ENCODE peak calls at places on chromosomes 4 and X, in seven cellular contexts. R is M059J; W is HTR-8/SVneo; B is A549; G is non-pigmented ciliary epithelial cell; V is activated CD4-positive, alpha-beta T cell treated with anti-CD3 and anti-CD28 coated beads, Interleukin-2, amount 50 U/mL, for 1 hour; H is H54. C is an unnamed sample.

GRCh38 chr4:40576651-40577480 is 52.8 kb downstream of the RBM47 start:
- DNase-seq in H (peak), G (peak), V (no peak), B (peak), W (peak), R (peak), C (peak)

GRCh38 chrX:71253253-71254091 is 468 bp downstream of the ZMYM3 start:
- DNase-seq in B (peak), W (peak), V (peak), H (peak), R (peak), G (no peak), C (no peak)

GRCh38 chrX:47838361-47838760 is 1.7 kb downstream of the ZNF81 start:
- DNase-seq in H (no peak), G (no peak), B (no peak), V (no peak), R (no peak), W (no peak), C (no peak)

GRCh38 chr4:149344436-149344835 is 471.2 kb downstream of the IQCM start:
- DNase-seq in R (peak), W (no peak), H (no peak), V (no peak), G (peak), B (no peak), C (no peak)

GRCh38 chr4:107631568-107631967 is 88.5 kb downstream of the PAPSS1 start:
- DNase-seq in H (no peak), W (no peak), G (no peak), B (no peak), V (no peak), R (no peak), C (peak)

GRCh38 chr4:112130903-112131302 is 14.4 kb upstream of the FAM241A start:
- DNase-seq in B (no peak), G (no peak), W (no peak), R (no peak), V (no peak), H (no peak), C (peak)

GRCh38 chr4:139266583-139267257 is 13.3 kb downstream of the MGARP start:
- DNase-seq in H (peak), B (peak), V (peak), R (peak), W (peak), G (no peak), C (peak)

GRCh38 chrX:42119076-42119475 is 195.7 kb upstream of the CASK start:
- DNase-seq in R (peak), V (no peak), H (no peak), B (peak), G (peak), W (peak), C (peak)

GRCh38 chr4:187294861-187295260 is 571.2 kb upstream of the FAT1 start:
- DNase-seq in B (no peak), W (no peak), V (no peak), H (no peak), G (no peak), R (no peak), C (no peak)

GRCh38 chr4:184907216-184907615 is 81.4 kb upstream of the ACSL1 start:
- DNase-seq in W (no peak), V (no peak), G (no peak), R (no peak), H (no peak), B (no peak), C (no peak)

GRCh38 chrX:154074199-154074598 is 23.3 kb downstream of the MECP2 start:
- DNase-seq in B (peak), G (no peak), R (peak), V (no peak), W (peak), H (peak), C (no peak)

GRCh38 chrX:68894513-68895338 is 65.9 kb downstream of the EFNB1 start:
- DNase-seq in W (no peak), H (no peak), V (no peak), G (no peak), B (no peak), R (peak), C (peak)

GRCh38 chrX:14802943-14803710 is 69.7 kb downstream of the FANCB start:
- DNase-seq in G (no peak), V (no peak), H (no peak), R (peak), B (no peak), W (no peak), C (no peak)

GRCh38 chrX:3160771-3161170 is 119.5 kb downstream of the ARSF start:
- DNase-seq in W (no peak), G (no peak), H (no peak), R (no peak), V (no peak), B (no peak), C (no peak)

GRCh38 chrX:129686422-129686948 is 31.7 kb upstream of the APLN start:
- DNase-seq in G (no peak), H (no peak), R (no peak), W (no peak), B (no peak), V (no peak), C (peak)

GRCh38 chrX:43676960-43677582 is 21.0 kb downstream of the MAOA start:
- DNase-seq in H (no peak), V (no peak), W (no peak), R (peak), G (no peak), B (peak), C (no peak)

GRCh38 chr4:2570551-2571222 is 34.2 kb downstream of the FAM193A start:
- DNase-seq in B (no peak), H (no peak), G (no peak), R (no peak), V (peak), W (no peak), C (peak)

GRCh38 chrX:36908801-36909403 is 99.3 kb upstream of the FAM47C start:
- DNase-seq in B (peak), R (peak), V (no peak), H (peak), W (peak), G (no peak), C (no peak)

GRCh38 chrX:110108381-110108796 is 105.5 kb downstream of the TMEM164 start:
- DNase-seq in G (no peak), R (peak), W (no peak), B (no peak), H (no peak), V (no peak), C (no peak)

GRCh38 chr4:336099-336892 is 1.3 kb upstream of the ZNF141 start:
- DNase-seq in G (no peak), R (no peak), V (no peak), H (no peak), W (no peak), B (no peak), C (peak)

GRCh38 chr4:7425171-7425570 is 9.6 kb downstream of the PSAPL1 start:
- DNase-seq in W (no peak), B (no peak), V (no peak), H (no peak), G (no peak), R (no peak), C (no peak)

GRCh38 chr4:113327513-113327912 is 278.1 kb downstream of the ANK2 start:
- DNase-seq in G (no peak), V (no peak), W (no peak), B (no peak), H (no peak), R (peak), C (no peak)

GRCh38 chr4:125904802-125905201 is 590.0 kb downstream of the FAT4 start:
- DNase-seq in H (no peak), B (no peak), W (no peak), V (no peak), G (no peak), R (no peak), C (no peak)

GRCh38 chrX:66638591-66639500 is at the start of gene EDA2R:
- DNase-seq in B (peak), H (peak), G (peak), V (no peak), R (no peak), W (no peak), C (peak)

GRCh38 chr4:24266014-24266413 is 318.3 kb downstream of the DHX15 start:
- DNase-seq in H (no peak), W (no peak), V (no peak), B (no peak), G (no peak), R (no peak), C (no peak)

GRCh38 chrX:152941328-152942111 is 43.7 kb downstream of the ZNF185 start:
- DNase-seq in W (peak), G (no peak), H (peak), R (peak), V (peak), B (peak), C (peak)

GRCh38 chr4:37802068-37802666 is 24.3 kb upstream of the PGM2 start:
- DNase-seq in R (peak), H (peak), W (peak), G (no peak), V (no peak), B (peak), C (peak)

GRCh38 chr4:42104521-42104920 is 47.9 kb downstream of the BEND4 start:
- DNase-seq in H (no peak), V (no peak), B (no peak), W (peak), R (peak), G (peak), C (no peak)

GRCh38 chr4:6538586-6538985 is 36.4 kb upstream of the MAN2B2 start:
- DNase-seq in V (no peak), H (no peak), G (no peak), W (no peak), R (no peak), B (no peak), C (no peak)

GRCh38 chr4:152968806-152969394 is 32.8 kb downstream of the FHDC1 start:
- DNase-seq in W (no peak), B (no peak), R (peak), H (no peak), G (no peak), V (no peak), C (no peak)

GRCh38 chrX:10756365-10756915 is 136.1 kb upstream of the MID1 start:
- DNase-seq in G (peak), W (peak), B (peak), R (peak), H (peak), V (no peak), C (no peak)

C was measured in left cardiac atrium.